ENCODE peak calls at places on chromosomes 6 and 20, in four cellular contexts. M is GM04504, L is HS-5, E is left ventricle myocardium inferior. Q is an unnamed sample.

GRCh38 chr6:16007146-16007545 is 121.7 kb upstream of the MYLIP start:
- DNase-seq in M (no peak), L (no peak), E (no peak), Q (no peak)

GRCh38 chr20:48772183-48772976 is 55.4 kb downstream of the PREX1 start:
- DNase-seq in M (no peak), L (no peak), E (peak; percentile 63), Q (no peak)

GRCh38 chr6:139721924-139722323 is 347.5 kb upstream of the CITED2 start:
- DNase-seq in M (no peak), L (no peak), E (no peak), Q (no peak)

GRCh38 chr6:31057426-31058003 is 47.2 kb downstream of the MUC22 start:
- DNase-seq in M (no peak), L (peak; percentile 64), E (no peak), Q (peak; percentile 64)

GRCh38 chr20:33431797-33432381 is 11.7 kb downstream of the SNTA1 start:
- DNase-seq in M (no peak), L (no peak), E (peak; percentile 44), Q (no peak)

GRCh38 chr6:45421700-45422540 is 44.2 kb upstream of the SUPT3H start:
- DNase-seq in M (no peak), L (no peak), E (peak; percentile 54), Q (peak; percentile 80)

GRCh38 chr6:36735110-36735971 is 37.7 kb downstream of the RAB44 start:
- DNase-seq in M (peak; percentile 58), L (no peak), E (peak; percentile 87), Q (no peak)

GRCh38 chr6:21426841-21427490 is 166.6 kb upstream of the SOX4 start:
- DNase-seq in M (peak; percentile 31), L (no peak), E (no peak), Q (no peak)

GRCh38 chr20:61115627-61116026 is 136.4 kb upstream of the CDH4 start:
- DNase-seq in M (no peak), L (no peak), E (peak; percentile 48), Q (peak; percentile 40)

GRCh38 chr6:73898599-73898998 is 202.6 kb downstream of the CD109 start:
- DNase-seq in M (no peak), L (no peak), E (no peak), Q (peak; percentile 24)

GRCh38 chr6:3882865-3883264 is 33.7 kb downstream of the FAM50B start:
- DNase-seq in M (peak; percentile 86), L (peak; percentile 59), E (no peak), Q (no peak)

GRCh38 chr6:118768904-118769325 is 117.5 kb upstream of the CEP85L start:
- DNase-seq in M (no peak), L (no peak), E (no peak), Q (peak; percentile 7)

GRCh38 chr6:130869681-130870080 is 42.5 kb downstream of the SMLR1 start:
- DNase-seq in M (no peak), L (no peak), E (no peak), Q (no peak)

GRCh38 chr20:48102821-48103635 is 317.7 kb upstream of the SULF2 start:
- DNase-seq in M (no peak), L (no peak), E (no peak), Q (no peak)

GRCh38 chr20:47351643-47352331 is 4.7 kb downstream of the ZMYND8 start:
- DNase-seq in M (no peak), L (no peak), E (no peak), Q (peak; percentile 60)

GRCh38 chr6:52937908-52938307 is 28.4 kb upstream of the GSTA3 start:
- DNase-seq in M (no peak), L (no peak), E (no peak), Q (no peak)

GRCh38 chr6:106614592-106615301 is 14.6 kb downstream of the RTN4IP1 start:
- DNase-seq in M (no peak), L (no peak), E (no peak), Q (no peak)

GRCh38 chr6:75044846-75045245 is 161.0 kb downstream of the COL12A1 start:
- DNase-seq in M (no peak), L (no peak), E (no peak), Q (no peak)

GRCh38 chr20:52965380-52965779 is 6.8 kb upstream of the TSHZ2 start:
- DNase-seq in M (no peak), L (no peak), E (no peak), Q (no peak)

GRCh38 chr6:37942606-37943376 is 123.3 kb downstream of the ZFAND3 start:
- DNase-seq in M (no peak), L (no peak), E (no peak), Q (no peak)

GRCh38 chr6:34633785-34634184 is 62.8 kb downstream of the ILRUN start:
- DNase-seq in M (no peak), L (no peak), E (no peak), Q (no peak)

GRCh38 chr20:4837760-4838159 is 116.1 kb downstream of the PRND start:
- DNase-seq in M (no peak), L (no peak), E (no peak), Q (no peak)

GRCh38 chr20:11056414-11056813 is 382.6 kb upstream of the JAG1 start:
- DNase-seq in M (no peak), L (no peak), E (no peak), Q (no peak)